ENCODE peak calls at places on chromosomes 5 and 9, in eight cellular contexts. L, Z, U, C, R, J, H and A are unnamed samples.

GRCh38 chr9:14301006-14301405 is 12.9 kb downstream of the NFIB start:
- DNase-seq in C (no peak), J (no peak), H (no peak), U (no peak), L (no peak), R (no peak), Z (no peak), A (no peak)

GRCh38 chr5:36217992-36218391 is 23.7 kb downstream of the NADK2 start:
- DNase-seq in C (no peak), H (no peak), J (no peak), Z (no peak), U (no peak), R (no peak), L (no peak), A (no peak)

GRCh38 chr9:114467226-114467750 is 38.0 kb downstream of the WHRN start:
- DNase-seq in J (no peak), U (no peak), H (no peak), Z (no peak), R (no peak), L (no peak), C (no peak), A (no peak)

GRCh38 chr9:19184144-19184917 is 46.2 kb upstream of the DENND4C start:
- DNase-seq in C (peak), R (peak), L (peak), U (peak), H (peak), J (peak), Z (peak), A (peak)

GRCh38 chr9:104849023-104849422 is 78.9 kb downstream of the ABCA1 start:
- DNase-seq in C (no peak), J (no peak), L (no peak), H (no peak), U (no peak), Z (no peak), R (no peak), A (no peak)

GRCh38 chr5:167730121-167730520 is 561.3 kb upstream of the WWC1 start:
- DNase-seq in J (peak), R (peak), Z (no peak), U (peak), L (peak), H (no peak), C (no peak), A (peak)

GRCh38 chr5:80704221-80704620 is 49.4 kb upstream of the DHFR start:
- DNase-seq in R (no peak), H (no peak), C (no peak), Z (no peak), U (no peak), J (no peak), L (no peak), A (no peak)

GRCh38 chr9:115694014-115694413 is 459.6 kb upstream of the PAPPA start:
- DNase-seq in J (peak), C (no peak), R (peak), H (no peak), U (peak), Z (no peak), L (peak), A (peak)

DNA sequence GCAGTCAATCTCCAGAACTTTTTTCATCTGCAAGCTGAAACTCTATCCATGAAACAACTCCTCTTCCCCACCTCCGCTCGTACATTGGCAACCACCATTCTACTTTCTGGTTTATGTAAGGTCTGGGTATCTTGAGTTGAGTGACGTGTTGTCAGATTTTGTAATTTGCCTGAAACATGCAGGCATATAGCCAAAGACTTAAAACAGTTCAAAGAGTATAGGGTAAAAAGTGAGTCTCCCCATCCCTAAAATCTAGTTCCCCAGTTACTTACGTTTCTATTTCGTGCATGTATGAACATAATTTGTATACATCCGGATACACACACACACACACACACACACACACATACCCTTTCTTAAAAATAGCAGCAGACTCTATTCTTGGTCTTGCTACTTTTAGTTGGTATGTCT is 868 bp downstream of the HSDL2 start:
- DNase-seq in J (peak), H (peak), R (peak), Z (no peak), C (no peak), L (peak), U (no peak), A (peak)
- H3K4me3 ChIP-seq in J (peak), H (peak), R (peak), Z (peak), C (peak), L (peak), U (peak), A (peak)

DNA sequence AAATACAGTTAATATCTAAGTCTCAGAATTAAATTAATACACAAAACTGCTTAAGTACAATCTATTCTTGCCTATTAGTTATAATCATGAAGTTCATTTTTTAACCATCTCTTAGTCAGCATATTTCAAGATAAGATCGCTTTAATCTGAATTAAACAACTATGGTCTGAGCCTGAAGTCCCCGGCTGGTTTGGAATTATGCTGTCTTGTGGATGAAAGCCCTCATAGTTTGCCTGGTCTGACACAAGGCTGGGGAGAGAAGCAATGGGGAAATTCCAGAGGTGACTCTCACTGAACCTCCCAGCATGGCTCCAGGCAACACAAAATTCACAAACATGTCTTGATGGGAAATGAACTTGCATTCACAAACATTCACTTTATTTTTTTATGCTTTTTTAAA is 28.0 kb upstream of the GRAMD2B start:
- DNase-seq in Z (no peak), H (no peak), U (no peak), R (peak), J (no peak), C (no peak), L (no peak), A (peak)
- TF ChIP-seq CTCF in Z (no peak), H (no peak), U (no peak), R (no peak), J (no peak), C (no peak), L (no peak), A (no peak)

DNA sequence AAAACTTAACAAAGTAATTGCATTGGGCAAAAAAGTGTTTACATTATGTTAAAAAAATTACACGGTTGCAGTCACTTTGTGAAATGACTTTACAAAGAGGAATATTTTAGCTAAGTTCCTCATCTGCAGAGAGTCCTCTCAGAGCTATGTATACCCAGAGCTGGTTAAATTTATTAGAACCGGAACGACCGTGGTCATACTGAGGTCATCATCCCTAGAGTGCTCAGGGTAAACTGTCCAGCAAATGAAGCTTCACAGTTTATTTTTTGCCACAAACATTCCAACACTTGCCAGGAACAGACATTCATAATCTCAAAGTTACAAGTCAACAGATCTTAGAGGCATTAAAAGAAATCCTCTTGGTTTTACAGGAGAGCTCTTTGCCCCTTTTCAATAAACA is 902 bp downstream of the ROPN1L start:
- DNase-seq in C (no peak), L (no peak), Z (no peak), J (peak), H (no peak), U (no peak), R (peak), A (no peak)
- H3K4me3 ChIP-seq in C (no peak), L (peak), Z (peak), J (no peak), H (no peak), U (no peak), R (peak), A (peak)

GRCh38 chr9:93822229-93822628 is 132.9 kb downstream of the BARX1 start:
- DNase-seq in R (no peak), U (no peak), Z (no peak), J (no peak), L (no peak), C (no peak), H (peak), A (no peak)

GRCh38 chr9:93819905-93820304 is 135.2 kb downstream of the BARX1 start:
- DNase-seq in L (no peak), J (no peak), C (no peak), Z (no peak), R (no peak), H (peak), U (no peak), A (no peak)

GRCh38 chr9:93818795-93819472 is 136.2 kb downstream of the BARX1 start:
- DNase-seq in U (no peak), R (no peak), Z (no peak), H (peak), J (no peak), C (no peak), L (no peak), A (no peak)

GRCh38 chr9:93821307-93821703 is 133.8 kb downstream of the BARX1 start:
- DNase-seq in C (no peak), J (no peak), R (no peak), L (no peak), U (no peak), H (peak), Z (no peak), A (no peak)

DNA sequence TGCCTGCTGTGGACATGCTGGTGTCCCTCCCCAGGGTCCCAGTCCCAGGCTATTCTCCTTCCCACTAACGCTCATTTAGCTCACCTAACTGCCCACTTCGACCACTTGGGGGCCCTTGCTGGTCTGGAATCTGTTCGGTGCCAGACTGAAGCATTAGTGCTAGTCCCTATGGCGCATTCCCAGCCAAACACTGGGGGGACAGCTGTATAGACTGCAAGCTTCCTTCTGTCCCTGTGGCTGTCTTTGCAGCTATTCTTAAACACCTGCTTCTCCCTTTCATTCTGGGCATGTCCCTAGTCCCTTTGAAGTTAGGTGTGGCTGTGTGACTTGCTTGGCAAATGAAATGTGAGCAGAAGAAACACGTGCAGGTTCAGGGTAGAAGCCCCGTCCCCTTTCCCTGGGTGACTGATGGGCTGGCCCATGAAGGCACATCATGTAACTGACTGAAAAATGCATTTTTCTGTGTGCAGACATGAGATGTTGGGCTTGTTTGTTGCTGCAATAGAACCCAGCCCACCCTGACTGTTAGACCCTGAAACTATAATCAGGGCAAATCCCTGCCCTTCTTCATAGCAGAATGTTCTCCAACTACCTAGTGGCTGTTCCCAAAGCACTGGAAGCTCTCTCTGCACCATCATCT is 134.4 kb downstream of the BARX1 start:
- DNase-seq in C (no peak), Z (no peak), U (no peak), R (no peak), J (no peak), L (no peak), H (peak), A (no peak)
- TF ChIP-seq CTCF in C (no peak), Z (no peak), U (no peak), R (no peak), J (no peak), L (no peak), H (no peak), A (no peak)

GRCh38 chr9:132161743-132162187 is at the start of gene NTNG2:
- DNase-seq in J (no peak), Z (no peak), L (no peak), U (no peak), C (no peak), H (no peak), R (no peak), A (no peak)

GRCh38 chr9:132162764-132163456 is 1.1 kb downstream of the NTNG2 start:
- DNase-seq in R (no peak), C (no peak), H (peak), J (no peak), Z (no peak), U (no peak), L (no peak), A (no peak)

GRCh38 chr9:132164604-132165362 is 2.9 kb downstream of the NTNG2 start:
- DNase-seq in H (no peak), Z (no peak), C (peak), J (peak), L (no peak), R (peak), U (no peak), A (no peak)

GRCh38 chr9:132163457-132163875 is 1.6 kb downstream of the NTNG2 start:
- DNase-seq in Z (no peak), L (no peak), U (no peak), R (peak), H (peak), C (no peak), J (peak), A (no peak)

DNA sequence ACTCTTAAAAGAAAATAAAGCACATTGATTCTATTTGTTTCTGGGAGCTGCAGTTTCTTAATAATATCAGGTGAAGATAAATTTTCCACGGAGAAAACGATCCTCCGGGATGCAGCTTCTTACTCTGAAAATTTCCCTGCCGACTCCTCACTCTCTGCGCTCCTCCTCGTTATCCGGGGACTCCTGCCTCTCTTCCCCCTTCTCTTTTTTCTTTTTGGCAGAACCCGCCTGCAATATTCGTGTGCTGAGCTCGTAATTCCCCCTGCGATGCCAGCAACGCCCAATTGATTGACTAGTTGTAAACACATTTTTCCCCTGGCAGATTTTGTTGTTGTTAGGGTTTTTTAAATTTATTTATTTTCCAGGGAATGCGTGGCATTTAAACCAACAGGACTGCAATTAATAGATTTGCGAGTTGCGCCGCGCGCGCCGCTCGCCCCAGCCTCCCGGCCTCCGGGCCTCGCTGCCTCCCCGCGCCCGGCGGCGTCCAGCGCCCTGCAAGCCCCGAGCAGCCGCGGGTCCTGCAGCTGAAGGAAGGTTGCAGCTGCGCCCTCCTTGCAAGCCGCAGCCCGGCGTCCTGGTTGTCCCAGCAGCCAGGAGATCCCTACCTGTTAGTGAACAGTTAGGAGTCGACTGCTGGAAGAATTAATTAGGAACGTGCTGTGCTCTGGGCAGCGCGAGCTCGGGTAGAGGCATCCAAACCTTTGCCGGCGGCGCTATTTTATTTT is 2.2 kb downstream of the NTNG2 start:
- DNase-seq in L (no peak), Z (no peak), C (no peak), R (no peak), H (no peak), J (no peak), U (no peak), A (no peak)
- H3K4me3 ChIP-seq in L (peak), Z (no peak), C (no peak), R (no peak), H (no peak), J (no peak), U (no peak), A (no peak)

GRCh38 chr5:154866841-154867240 is 8.4 kb downstream of the CNOT8 start:
- DNase-seq in H (no peak), Z (no peak), J (peak), U (no peak), C (no peak), R (no peak), L (no peak), A (no peak)

GRCh38 chr5:154873791-154874331 is 15.4 kb downstream of the CNOT8 start:
- DNase-seq in U (no peak), L (no peak), C (peak), R (no peak), H (peak), J (no peak), Z (no peak), A (no peak)

GRCh38 chr5:154865466-154866184 is 7.2 kb downstream of the CNOT8 start:
- DNase-seq in L (no peak), U (no peak), C (no peak), J (no peak), R (no peak), H (no peak), Z (no peak), A (no peak)

GRCh38 chr5:154871732-154872131 is 13.3 kb downstream of the CNOT8 start:
- DNase-seq in L (no peak), Z (no peak), J (no peak), U (no peak), R (no peak), H (no peak), C (no peak), A (no peak)

DNA sequence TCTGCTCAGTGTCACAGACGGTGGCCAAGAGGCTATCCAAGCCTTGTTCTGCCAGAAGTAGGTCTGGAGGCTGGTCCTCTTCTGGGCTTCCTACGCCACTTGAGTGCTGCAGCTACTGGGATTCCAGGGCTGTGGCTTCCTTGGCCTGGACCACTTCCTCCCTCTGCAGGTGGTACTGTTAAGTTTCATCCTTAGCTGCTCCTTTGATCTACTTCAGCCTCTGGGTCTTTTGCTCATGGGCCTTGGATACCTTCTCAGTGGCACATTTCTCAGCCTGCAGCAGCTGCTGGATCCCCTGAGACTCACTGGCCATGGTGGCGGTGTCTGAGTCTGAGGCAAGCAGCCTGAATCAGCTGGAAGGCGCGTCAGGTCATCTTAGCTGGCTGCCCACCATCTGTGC is 10.3 kb downstream of the CNOT8 start:
- DNase-seq in Z (no peak), R (no peak), U (no peak), C (no peak), H (peak), L (peak), J (no peak), A (peak)
- TF ChIP-seq CTCF in Z (no peak), R (no peak), U (no peak), C (no peak), H (no peak), L (peak), J (no peak), A (peak)

GRCh38 chr9:133804199-133804598 is 66.0 kb upstream of the SARDH start:
- DNase-seq in L (no peak), J (no peak), U (no peak), H (no peak), R (no peak), Z (no peak), C (no peak), A (no peak)
- H3K4me3 ChIP-seq in L (no peak), J (no peak), U (no peak), H (no peak), R (no peak), Z (no peak), C (no peak), A (no peak)